ENCODE peak calls at places on chromosomes 4 and X, in six cellular contexts. T is spleen, V is adipocyte, A is body of pancreas, E is ovary, I is Caco-2. K is an unnamed sample.

GRCh38 chrX:2679534-2680485 is 11.3 kb upstream of the CD99 start:
- DNase-seq in I (no peak), T (no peak), V (peak; percentile 47), E (peak; percentile 47), A (no peak), K (no peak)

GRCh38 chrX:39728852-39729587 is 368.7 kb downstream of the BCOR start:
- DNase-seq in E (no peak), T (no peak), V (no peak), A (no peak), I (no peak), K (no peak)

GRCh38 chr4:78058591-78059523 is 1.7 kb downstream of the FRAS1 start:
- DNase-seq in V (peak; percentile 74), E (no peak), I (peak; percentile 53), T (peak; percentile 74), A (peak; percentile 49), K (no peak)

GRCh38 chr4:85807247-85807915 is 332.4 kb downstream of the ARHGAP24 start:
- DNase-seq in E (no peak), V (peak; percentile 63), A (peak; percentile 3), I (no peak), T (no peak), K (no peak)

GRCh38 chr4:157713342-157713741 is 459.5 kb downstream of the GASK1B start:
- DNase-seq in T (no peak), V (no peak), A (no peak), E (no peak), I (no peak), K (no peak)

GRCh38 chr4:123832173-123833026 is 435.8 kb downstream of the SPRY1 start:
- DNase-seq in I (no peak), E (no peak), V (peak; percentile 97), T (no peak), A (peak; percentile 48), K (peak; percentile 97)

GRCh38 chr4:148204171-148204570 is 238.0 kb downstream of the NR3C2 start:
- DNase-seq in A (no peak), T (no peak), V (no peak), I (no peak), E (no peak), K (no peak)

GRCh38 chrX:31168596-31168995 is 96.8 kb upstream of the FTHL17 start:
- DNase-seq in V (no peak), E (no peak), T (no peak), A (no peak), I (no peak), K (no peak)

GRCh38 chrX:10507876-10508275 is 112.5 kb downstream of the MID1 start:
- DNase-seq in T (no peak), A (no peak), E (no peak), V (no peak), I (no peak), K (no peak)

GRCh38 chr4:47694322-47694721 is 143.5 kb downstream of the CORIN start:
- DNase-seq in V (no peak), A (no peak), E (no peak), I (no peak), T (no peak), K (no peak)

GRCh38 chr4:161604516-161605300 is 559.1 kb downstream of the FSTL5 start:
- DNase-seq in E (no peak), T (no peak), I (no peak), V (no peak), A (no peak), K (no peak)

GRCh38 chr4:86117781-86118302 is 242.0 kb downstream of the MAPK10 start:
- DNase-seq in A (peak; percentile 7), T (no peak), V (peak; percentile 88), I (no peak), E (no peak), K (peak; percentile 78)

GRCh38 chr4:173076903-173077629 is 91.5 kb upstream of the GALNT7 start:
- DNase-seq in A (no peak), V (no peak), I (no peak), T (no peak), E (no peak), K (no peak)

GRCh38 chrX:3712080-3712869 is 1.2 kb downstream of the PRKX start:
- DNase-seq in E (peak; percentile 39), T (peak; percentile 89), A (peak; percentile 6), V (peak; percentile 17), I (no peak), K (no peak)

GRCh38 chr4:127896528-127896927 is 15.8 kb downstream of the PLK4 start:
- DNase-seq in E (no peak), T (no peak), A (no peak), V (no peak), I (no peak), K (no peak)
- H3K36me3 ChIP-seq in E (no peaks in the 10 kb centered on the region), T (peaks cover 67% of the 10 kb centered on the region), A (no peaks in the 10 kb centered on the region), V (no peaks in the 10 kb centered on the region), I (no peaks in the 10 kb centered on the region), K (no peaks in the 10 kb centered on the region)

DNA sequence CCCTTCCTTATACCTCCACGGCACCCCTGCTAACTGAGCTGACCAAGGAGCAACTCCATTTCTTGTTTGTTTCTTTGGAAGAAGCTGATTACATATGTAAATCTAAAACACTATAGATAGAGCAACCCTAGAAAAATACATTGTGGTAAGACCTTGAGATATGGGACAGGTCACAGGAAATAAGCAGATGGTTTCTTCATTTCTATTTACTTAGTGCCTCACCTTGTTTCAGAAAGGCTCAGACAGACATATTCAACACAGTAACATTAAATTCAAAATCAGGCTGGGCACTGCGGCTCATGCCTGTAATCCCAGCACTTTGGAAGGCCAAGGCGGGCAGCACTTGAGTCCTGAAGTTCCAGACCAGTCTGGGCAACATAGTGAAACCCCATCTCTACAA is 47.3 kb downstream of the IRF2 start:
- DNase-seq in T (no peak), V (no peak), I (no peak), A (no peak), E (no peak), K (no peak)
- H3K36me3 ChIP-seq in T (peaks cover 83% of the 10 kb centered on the region), V (peaks cover 62% of the 10 kb centered on the region), I (no peaks in the 10 kb centered on the region), A (peaks cover 4% of the 10 kb centered on the region), E (no peaks in the 10 kb centered on the region), K (peaks cover 2% of the 10 kb centered on the region)

DNA sequence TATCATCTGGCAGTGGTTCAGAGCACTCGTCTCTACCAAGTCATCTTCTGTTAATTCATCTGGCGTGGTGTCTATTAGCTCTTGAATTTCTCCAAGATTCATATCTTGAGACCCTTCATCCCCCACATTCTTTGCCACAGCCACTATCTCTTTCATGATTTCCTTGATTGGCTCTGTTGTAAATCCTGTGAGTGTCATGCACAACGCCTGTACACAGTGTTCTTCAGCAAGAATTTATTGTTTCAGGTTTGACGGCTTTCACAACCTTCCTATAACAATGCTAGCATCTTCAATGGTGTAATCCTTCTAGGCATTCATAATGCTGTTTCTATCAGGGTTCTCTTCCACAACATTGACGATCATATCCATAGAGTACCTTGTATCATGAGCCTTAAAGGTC is 30.9 kb downstream of the MGST2 start:
- DNase-seq in E (no peak), A (no peak), T (no peak), I (no peak), V (no peak), K (no peak)
- H3K36me3 ChIP-seq in E (no peaks in the 10 kb centered on the region), A (no peaks in the 10 kb centered on the region), T (peaks cover 42% of the 10 kb centered on the region), I (peaks cover 1% of the 10 kb centered on the region), V (peaks cover 7% of the 10 kb centered on the region), K (no peaks in the 10 kb centered on the region)

GRCh38 chrX:47202877-47203276 is 9.2 kb downstream of the UBA1 start:
- DNase-seq in A (no peak), V (no peak), I (no peak), T (peak; percentile 41), E (no peak), K (no peak)
- H3K36me3 ChIP-seq in A (peaks cover 9% of the 10 kb centered on the region), V (peaks cover 93% of the 10 kb centered on the region), I (peaks cover 3% of the 10 kb centered on the region), T (peaks cover 100% of the 10 kb centered on the region), E (no peaks in the 10 kb centered on the region), K (peaks cover 41% of the 10 kb centered on the region)

GRCh38 chr4:1369091-1369450 is 22.1 kb downstream of the UVSSA start:
- DNase-seq in T (peak; percentile 56), I (peak; percentile 35), E (no peak), A (no peak), V (no peak), K (no peak)

GRCh38 chr4:1370321-1371124 is 23.5 kb downstream of the UVSSA start:
- DNase-seq in A (no peak), E (no peak), V (no peak), T (no peak), I (peak; percentile 25), K (no peak)

GRCh38 chr4:1371831-1372165 is 24.8 kb downstream of the UVSSA start:
- DNase-seq in I (no peak), T (no peak), A (no peak), V (no peak), E (no peak), K (no peak)

GRCh38 chr4:1369484-1370079 is 22.6 kb downstream of the UVSSA start:
- DNase-seq in E (no peak), V (no peak), T (no peak), I (no peak), A (no peak), K (no peak)

DNA sequence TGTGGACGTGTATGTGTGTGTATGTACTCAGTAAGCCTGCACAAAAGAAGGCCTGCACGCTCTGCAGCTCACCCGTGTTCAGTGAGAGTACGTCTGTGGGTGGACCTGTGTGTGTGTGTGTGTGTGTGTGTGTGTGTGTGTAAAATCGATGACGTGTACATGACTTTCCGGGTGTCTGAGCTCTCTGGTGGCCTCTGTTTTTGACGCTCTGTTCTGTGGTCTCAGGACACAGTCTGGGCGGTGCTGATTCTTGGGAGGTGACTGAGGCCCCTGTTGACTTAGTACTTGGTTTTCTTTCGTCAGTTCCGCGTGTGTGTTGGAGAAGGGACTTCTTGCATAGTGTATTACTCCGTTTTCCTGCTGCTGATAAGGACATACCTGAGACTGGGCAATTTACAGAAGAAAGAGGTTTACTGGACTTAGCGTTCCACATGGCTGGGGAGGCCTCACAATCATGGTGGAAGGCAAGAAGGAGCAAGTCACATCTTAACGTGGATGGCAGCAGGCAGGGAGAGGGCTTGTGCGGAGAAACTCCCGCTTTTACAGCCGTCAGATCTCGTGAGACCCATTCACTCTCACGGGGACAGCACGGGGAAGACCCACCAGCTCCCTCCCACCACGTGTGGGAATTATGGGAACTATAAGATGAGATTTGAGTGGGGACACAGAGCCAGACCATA is 24.3 kb downstream of the UVSSA start:
- DNase-seq in A (no peak), V (no peak), T (no peak), E (no peak), I (no peak), K (no peak)
- H3K36me3 ChIP-seq in A (no peaks in the 10 kb centered on the region), V (peaks cover 28% of the 10 kb centered on the region), T (peaks cover 99% of the 10 kb centered on the region), E (no peaks in the 10 kb centered on the region), I (no peaks in the 10 kb centered on the region), K (peaks cover 10% of the 10 kb centered on the region)

GRCh38 chr4:81449018-81449417 is 22.7 kb downstream of the RASGEF1B start:
- DNase-seq in A (no peak), V (no peak), I (no peak), E (no peak), T (no peak), K (no peak)
- H3K36me3 ChIP-seq in A (peaks cover 2% of the 10 kb centered on the region), V (peaks cover 3% of the 10 kb centered on the region), I (peaks cover 1% of the 10 kb centered on the region), E (no peaks in the 10 kb centered on the region), T (peaks cover 100% of the 10 kb centered on the region), K (no peaks in the 10 kb centered on the region)

GRCh38 chrX:153701706-153702105 is 14.0 kb downstream of the SLC6A8 start:
- DNase-seq in I (no peak), T (no peak), A (no peak), V (no peak), E (no peak), K (no peak)

GRCh38 chrX:153700376-153700945 is 12.7 kb downstream of the SLC6A8 start:
- DNase-seq in T (no peak), E (no peak), I (no peak), A (no peak), V (no peak), K (no peak)

GRCh38 chrX:153702350-153703035 is 14.8 kb downstream of the SLC6A8 start:
- DNase-seq in A (no peak), V (no peak), T (no peak), E (no peak), I (no peak), K (no peak)

GRCh38 chrX:153703036-153703370 is 15.3 kb downstream of the SLC6A8 start:
- DNase-seq in I (no peak), T (no peak), E (peak; percentile 76), V (no peak), A (peak; percentile 75), K (no peak)

GRCh38 chrX:153700967-153701366 is 13.2 kb downstream of the SLC6A8 start:
- DNase-seq in A (no peak), E (no peak), I (no peak), T (no peak), V (no peak), K (no peak)
- H3K36me3 ChIP-seq in A (no peaks in the 10 kb centered on the region), E (no peaks in the 10 kb centered on the region), I (no peaks in the 10 kb centered on the region), T (peaks cover 99% of the 10 kb centered on the region), V (peaks cover 44% of the 10 kb centered on the region), K (peaks cover 7% of the 10 kb centered on the region)